ENCODE peak calls at places on chromosomes 1 and 21, in four cellular contexts. V, H, M and O are unnamed samples.

GRCh38 chr1:65995928-65996327 is 203.2 kb downstream of the PDE4B start:
- DNase-seq in V (no peak), M (no peak), H (no peak), O (no peak)

GRCh38 chr1:91402023-91402422 is 2.6 kb downstream of the HFM1 start:
- DNase-seq in H (peak; percentile 20), V (no peak), M (no peak), O (no peak)

GRCh38 chr1:53336146-53336545 is 8.3 kb upstream of the LRP8 start:
- DNase-seq in M (peak; percentile 49), V (no peak), H (no peak), O (no peak)

GRCh38 chr1:190479537-190479936 is 1.9 kb upstream of the BRINP3 start:
- DNase-seq in H (no peak), M (no peak), V (no peak), O (no peak)

GRCh38 chr1:181314010-181314409 is 169.3 kb upstream of the CACNA1E start:
- DNase-seq in H (no peak), V (no peak), M (no peak), O (no peak)

GRCh38 chr1:8666394-8667167 is 150.9 kb downstream of the RERE start:
- DNase-seq in M (no peak), V (no peak), H (peak; percentile 77), O (no peak)

GRCh38 chr21:15560383-15561056 is 169.3 kb upstream of the USP25 start:
- DNase-seq in M (no peak), H (no peak), V (no peak), O (no peak)

GRCh38 chr21:41168391-41169257 is 664 bp downstream of the BACE2 start:
- DNase-seq in M (peak; percentile 93), H (peak; percentile 68), V (no peak), O (peak; percentile 69)

GRCh38 chr1:165381745-165382530 is 25.4 kb upstream of the LMX1A start:
- DNase-seq in V (no peak), M (no peak), H (no peak), O (no peak)

GRCh38 chr1:160675641-160676410 is 29.0 kb upstream of the SLAMF1 start:
- DNase-seq in H (peak; percentile 51), M (no peak), V (peak; percentile 18), O (peak; percentile 67)

GRCh38 chr1:9181990-9182783 is 52.4 kb upstream of the H6PD start:
- DNase-seq in H (no peak), V (no peak), M (no peak), O (peak; percentile 50)

GRCh38 chr1:219322766-219323165 is 149.1 kb downstream of the LYPLAL1 start:
- DNase-seq in M (no peak), V (no peak), H (no peak), O (no peak)

GRCh38 chr1:115144176-115144575 is 54.9 kb upstream of the TSPAN2 start:
- DNase-seq in H (no peak), M (no peak), V (no peak), O (no peak)

GRCh38 chr1:19942657-19943056 is 19.2 kb upstream of the PLA2G2E start:
- DNase-seq in H (no peak), V (no peak), M (no peak), O (no peak)

GRCh38 chr1:34188418-34188817 is 11.7 kb downstream of the C1orf94 start:
- DNase-seq in H (no peak), V (no peak), M (no peak), O (no peak)

GRCh38 chr1:234638832-234639799 is 29.1 kb upstream of the IRF2BP2 start:
- DNase-seq in H (peak; percentile 33), V (no peak), M (no peak), O (no peak)

GRCh38 chr1:162302660-162303344 is 73.9 kb downstream of the SPATA46 start:
- DNase-seq in H (peak; percentile 73), M (no peak), V (peak; percentile 20), O (no peak)

GRCh38 chr1:89820423-89821321 is at the start of gene LRRC8D:
- DNase-seq in V (no peak), H (peak; percentile 72), M (peak; percentile 93), O (peak; percentile 91)

GRCh38 chr1:173140733-173141132 is 66.4 kb downstream of the TNFSF4 start:
- DNase-seq in M (no peak), V (no peak), H (no peak), O (no peak)

GRCh38 chr1:3321559-3322439 is 132.7 kb upstream of the ARHGEF16 start:
- DNase-seq in H (no peak), M (no peak), V (no peak), O (no peak)

GRCh38 chr1:205923663-205924435 is 19.4 kb downstream of the SLC26A9 start:
- DNase-seq in V (no peak), M (peak; percentile 62), H (no peak), O (no peak)

GRCh38 chr1:234531181-234532132 is 52.5 kb upstream of the TARBP1 start:
- DNase-seq in M (peak; percentile 93), H (peak; percentile 87), V (no peak), O (peak; percentile 81)

GRCh38 chr1:36448530-36449051 is 1.7 kb downstream of the OSCP1 start:
- DNase-seq in V (no peak), M (no peak), H (no peak), O (no peak)

GRCh38 chr21:19290328-19290727 is 886.7 kb upstream of the TMPRSS15 start:
- DNase-seq in H (no peak), V (no peak), M (no peak), O (no peak)

GRCh38 chr1:24558902-24559791 is 3.3 kb downstream of the NCMAP start:
- DNase-seq in V (peak; percentile 34), H (peak; percentile 82), M (peak; percentile 87), O (peak; percentile 75)

GRCh38 chr1:101181930-101182329 is 54.9 kb upstream of the S1PR1 start:
- DNase-seq in M (no peak), V (no peak), H (peak; percentile 75), O (no peak)

GRCh38 chr1:116424863-116425262 is 51.8 kb downstream of the ATP1A1 start:
- DNase-seq in M (peak; percentile 29), V (no peak), H (no peak), O (no peak)

GRCh38 chr1:230281531-230281930 is 144.6 kb downstream of the PGBD5 start:
- DNase-seq in V (no peak), M (no peak), H (peak; percentile 9), O (no peak)

GRCh38 chr1:181206979-181207790 is 118.7 kb downstream of the IER5 start:
- DNase-seq in V (no peak), H (no peak), M (peak; percentile 58), O (no peak)

GRCh38 chr1:57637155-57637554 is 213.3 kb upstream of the DAB1 start:
- DNase-seq in H (peak; percentile 40), V (no peak), M (no peak), O (no peak)

GRCh38 chr1:15848143-15848928 is 829 bp downstream of the SPEN start:
- DNase-seq in H (peak; percentile 23), V (no peak), M (peak; percentile 90), O (peak; percentile 65)

GRCh38 chr1:185593271-185593670 is 140.9 kb upstream of the HMCN1 start:
- DNase-seq in H (no peak), V (no peak), M (no peak), O (no peak)

GRCh38 chr1:234731371-234732085 is 121.5 kb upstream of the IRF2BP2 start:
- DNase-seq in M (no peak), H (peak; percentile 93), V (peak; percentile 44), O (no peak)

GRCh38 chr1:55987491-55988255 is 591.7 kb downstream of the PLPP3 start:
- DNase-seq in V (no peak), H (no peak), M (no peak), O (no peak)

GRCh38 chr1:25698252-25698651 is 81.7 kb downstream of the MAN1C1 start:
- DNase-seq in M (peak; percentile 81), V (no peak), H (no peak), O (no peak)

GRCh38 chr1:236108027-236108648 is 34.2 kb upstream of the GPR137B start:
- DNase-seq in M (no peak), V (no peak), H (no peak), O (no peak)

GRCh38 chr1:34199927-34200326 is 23.2 kb downstream of the C1orf94 start:
- DNase-seq in M (peak; percentile 50), H (peak; percentile 1), V (no peak), O (no peak)

GRCh38 chr1:3093928-3094626 is 25.1 kb downstream of the PRDM16 start:
- DNase-seq in V (no peak), M (no peak), H (no peak), O (no peak)

GRCh38 chr1:71210746-71211145 is 129.9 kb upstream of the ZRANB2 start:
- DNase-seq in M (no peak), V (no peak), H (no peak), O (no peak)

GRCh38 chr1:156150107-156151000 is 3.0 kb upstream of the SEMA4A start:
- DNase-seq in V (no peak), M (no peak), H (no peak), O (no peak)
- H3K4me3 ChIP-seq in V (no peak overlapping the region), M (no peak overlapping the region), H (no peak overlapping the region), O (no peak overlapping the region)

GRCh38 chr21:42721341-42721824 is 68.0 kb downstream of the PDE9A start:
- DNase-seq in V (no peak), H (no peak), M (peak; percentile 72), O (no peak)
- TF ChIP-seq CTCF in V (no peak), H (no peak), M (no peak), O (no peak)

GRCh38 chr21:44285102-44285501 is 574 bp upstream of the AIRE start:
- DNase-seq in V (no peak), M (no peak), H (no peak), O (no peak)
- H3K4me3 ChIP-seq in V (no peak overlapping the region), M (no peak overlapping the region), H (no peak overlapping the region), O (no peak overlapping the region)

GRCh38 chr1:54375331-54376084 is 30.7 kb downstream of the SSBP3 start:
- DNase-seq in M (no peak), V (no peak), H (no peak), O (no peak)
- TF ChIP-seq CTCF in M (no peak), V (no peak), H (no peak), O (no peak)

DNA sequence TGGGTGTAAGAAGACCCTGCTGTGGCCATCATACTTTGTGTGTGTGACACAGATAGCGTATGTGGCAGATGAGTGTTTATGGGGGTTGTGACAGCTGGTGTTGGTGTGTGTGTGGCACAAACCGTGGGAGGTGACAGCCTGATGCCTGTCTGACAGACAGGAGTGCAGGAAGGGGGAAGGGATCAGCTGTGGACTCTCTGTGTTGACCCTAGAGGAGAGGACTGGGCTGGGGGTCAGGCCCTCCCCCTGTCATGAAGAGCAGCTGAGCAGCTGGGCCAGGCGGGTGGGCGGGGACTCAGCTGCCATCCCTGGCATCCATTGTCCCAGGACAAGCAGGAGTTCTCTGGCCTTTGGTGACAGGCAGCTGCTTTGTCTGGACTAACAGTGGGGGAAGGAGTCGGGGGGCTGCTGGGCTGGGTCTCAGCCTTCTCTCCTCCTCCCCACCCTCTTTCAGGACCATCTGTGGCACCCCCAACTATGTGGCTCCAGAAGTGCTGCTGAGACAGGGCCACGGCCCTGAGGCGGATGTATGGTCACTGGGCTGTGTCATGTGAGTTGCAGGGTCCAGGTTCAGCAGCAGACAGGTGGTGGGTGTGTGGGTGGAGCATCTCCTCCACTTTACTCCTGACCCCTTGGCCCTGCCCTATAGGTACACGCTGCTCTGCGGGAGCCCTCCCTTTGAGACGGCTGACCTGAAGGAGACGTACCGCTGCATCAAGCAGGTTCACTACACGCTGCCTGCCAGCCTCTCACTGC is 2.3 kb downstream of the PLK3 start:
- DNase-seq in M (peak; percentile 80), V (no peak), H (no peak), O (peak; percentile 50)
- H3K4me3 ChIP-seq in M (no peak overlapping the region), V (peak overlapping the region; percentile 77), H (peak overlapping the region; percentile 74), O (peak overlapping the region; percentile 74)

GRCh38 chr1:154607084-154607747 is 770 bp downstream of the ADAR start:
- DNase-seq in V (no peak), M (peak; percentile 87), H (peak; percentile 79), O (no peak)
- TF ChIP-seq CTCF in V (no peak), M (no peak), H (no peak), O (no peak)